ENCODE peak calls at places on chromosome 6, in five cellular contexts. P is tibial artery, L is cardiac muscle cell, D is psoas muscle, T is ovary. E is an unnamed sample.
A peak's percentile ranks its signal among the peaks of the same experiment; 100 is the strongest.

GRCh38 chr6:48777411-48777810 is 666.4 kb upstream of the PTCHD4 start:
- DNase-seq in P (no peak), L (no peak), D (no peak), T (no peak), E (no peak)

GRCh38 chr6:169513478-169514193 is 188.2 kb downstream of the WDR27 start:
- DNase-seq in P (no peak), L (peak; percentile 7), D (no peak), T (no peak), E (no peak)

GRCh38 chr6:85459224-85459901 is 9.5 kb downstream of the NT5E start:
- DNase-seq in P (no peak), L (no peak), D (no peak), T (no peak), E (no peak)

GRCh38 chr6:20403766-20404640 is 2.3 kb downstream of the E2F3 start:
- DNase-seq in P (peak; percentile 70), L (peak; percentile 65), D (no peak), T (no peak), E (no peak)

GRCh38 chr6:39756582-39756981 is 31.4 kb upstream of the KIF6 start:
- DNase-seq in P (no peak), L (no peak), D (no peak), T (no peak), E (no peak)

GRCh38 chr6:22366214-22366613 is 69.4 kb upstream of the PRL start:
- DNase-seq in P (no peak), L (no peak), D (no peak), T (no peak), E (no peak)

GRCh38 chr6:498795-499231 is 107.3 kb downstream of the IRF4 start:
- DNase-seq in P (no peak), L (no peak), D (no peak), T (no peak), E (no peak)

GRCh38 chr6:6751197-6751596 is 162.7 kb downstream of the LY86 start:
- DNase-seq in P (no peak), L (no peak), D (no peak), T (no peak), E (no peak)

GRCh38 chr6:39029156-39030011 is 19.2 kb upstream of the GLP1R start:
- DNase-seq in P (no peak), L (peak; percentile 55), D (no peak), T (no peak), E (peak; percentile 57)

GRCh38 chr6:156601156-156601820 is 175.9 kb upstream of the ARID1B start:
- DNase-seq in P (no peak), L (no peak), D (no peak), T (no peak), E (no peak)

GRCh38 chr6:169035381-169036280 is 218.0 kb downstream of the THBS2 start:
- DNase-seq in P (no peak), L (peak; percentile 24), D (no peak), T (no peak), E (no peak)

GRCh38 chr6:129476810-129477209 is 233.2 kb downstream of the ARHGAP18 start:
- DNase-seq in P (no peak), L (no peak), D (no peak), T (no peak), E (no peak)
- H3K4me3 ChIP-seq in P (no peak overlapping the region), L (no peak overlapping the region), D (no peak overlapping the region), T (no peak overlapping the region), E (no peak overlapping the region)

GRCh38 chr6:36683145-36683655 is 4.7 kb downstream of the CDKN1A start:
- DNase-seq in P (no peak), L (no peak), D (no peak), T (no peak), E (peak; percentile 65)
- H3K4me3 ChIP-seq in P (no peak overlapping the region), L (no peak overlapping the region), D (peak overlapping the region; percentile 91), T (no peak overlapping the region), E (no peak overlapping the region)

DNA sequence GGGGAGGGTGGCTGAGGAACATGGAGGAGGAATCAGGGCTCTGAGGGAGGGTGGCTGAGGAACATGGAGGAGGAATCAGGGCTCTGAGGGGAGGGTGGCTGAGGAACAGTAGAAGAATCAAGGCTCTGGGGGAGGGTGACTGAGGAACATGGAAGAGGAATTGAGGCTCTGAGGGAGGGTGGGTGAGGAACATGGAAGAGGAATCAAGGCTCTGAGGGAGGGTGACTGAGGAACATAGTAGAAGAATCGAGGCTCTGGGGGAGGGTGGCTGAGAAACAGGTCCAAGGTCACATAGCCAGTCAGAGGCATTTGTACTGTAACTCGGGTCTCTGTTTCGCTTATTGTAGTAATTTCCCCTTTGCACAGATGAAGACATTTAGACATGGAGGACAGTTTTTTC is 164.8 kb downstream of the SOBP start:
- DNase-seq in P (no peak), L (no peak), D (no peak), T (no peak), E (no peak)
- H3K4me3 ChIP-seq in P (no peak overlapping the region), L (no peak overlapping the region), D (no peak overlapping the region), T (no peak overlapping the region), E (no peak overlapping the region)

GRCh38 chr6:27288136-27289044 is 23.7 kb downstream of the POM121L2 start:
- DNase-seq in P (no peak), L (peak; percentile 27), D (no peak), T (no peak), E (no peak)
- H3K4me3 ChIP-seq in P (no peak overlapping the region), L (peak overlapping the region; percentile 31), D (no peak overlapping the region), T (no peak overlapping the region), E (no peak overlapping the region)

DNA sequence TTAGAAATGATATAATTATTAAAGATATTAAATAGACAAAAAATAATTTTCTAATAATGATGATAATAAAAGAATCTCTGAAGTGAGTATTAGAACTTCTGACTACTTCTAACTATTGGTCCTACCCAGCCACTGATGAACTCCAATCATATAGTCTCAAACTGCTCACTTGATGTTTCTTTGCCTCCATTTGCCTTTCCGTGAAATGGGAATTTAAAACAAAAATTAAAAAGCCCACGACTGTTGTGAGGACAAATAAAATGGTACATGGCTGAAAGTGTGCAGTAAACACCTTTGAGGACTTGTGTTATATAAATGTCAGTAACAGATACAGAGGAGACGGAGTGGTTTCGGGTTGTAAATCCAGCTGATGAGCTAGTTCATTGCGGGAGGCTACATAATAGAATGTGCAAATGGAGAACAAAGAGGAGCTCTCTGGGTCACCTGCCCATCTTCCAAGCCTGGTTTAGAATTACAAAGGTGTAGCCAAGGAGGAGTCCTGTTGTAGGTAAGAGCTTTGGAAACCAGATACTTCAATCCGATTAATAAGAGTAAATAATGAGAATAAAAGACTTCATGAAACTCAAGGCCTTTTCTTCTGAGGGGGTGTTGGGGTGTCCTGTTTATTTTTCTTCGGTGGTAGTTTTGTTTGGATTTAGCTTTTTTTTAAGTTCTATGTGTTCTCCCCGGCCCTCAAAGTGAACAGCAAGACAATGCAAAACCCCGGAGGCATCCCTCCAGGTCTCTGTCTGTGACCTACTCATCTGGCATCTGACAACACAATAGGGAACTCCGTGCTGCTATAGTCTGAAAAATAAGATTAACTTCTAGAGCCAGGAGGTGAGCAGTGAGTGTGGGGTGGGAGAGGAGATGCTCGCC is 4.4 kb upstream of the PXDC1 start:
- DNase-seq in P (no peak), L (no peak), D (no peak), T (no peak), E (no peak)
- H3K4me3 ChIP-seq in P (no peak overlapping the region), L (no peak overlapping the region), D (no peak overlapping the region), T (no peak overlapping the region), E (no peak overlapping the region)

GRCh38 chr6:32638521-32639219 is 1.5 kb downstream of the HLA-DQA1 start:
- DNase-seq in P (no peak), L (no peak), D (no peak), T (no peak), E (no peak)
- H3K4me3 ChIP-seq in P (no peak overlapping the region), L (no peak overlapping the region), D (no peak overlapping the region), T (no peak overlapping the region), E (no peak overlapping the region)

GRCh38 chr6:70714716-70715257 is 47.1 kb downstream of the SMAP1 start:
- DNase-seq in P (no peak), L (no peak), D (no peak), T (no peak), E (no peak)

DNA sequence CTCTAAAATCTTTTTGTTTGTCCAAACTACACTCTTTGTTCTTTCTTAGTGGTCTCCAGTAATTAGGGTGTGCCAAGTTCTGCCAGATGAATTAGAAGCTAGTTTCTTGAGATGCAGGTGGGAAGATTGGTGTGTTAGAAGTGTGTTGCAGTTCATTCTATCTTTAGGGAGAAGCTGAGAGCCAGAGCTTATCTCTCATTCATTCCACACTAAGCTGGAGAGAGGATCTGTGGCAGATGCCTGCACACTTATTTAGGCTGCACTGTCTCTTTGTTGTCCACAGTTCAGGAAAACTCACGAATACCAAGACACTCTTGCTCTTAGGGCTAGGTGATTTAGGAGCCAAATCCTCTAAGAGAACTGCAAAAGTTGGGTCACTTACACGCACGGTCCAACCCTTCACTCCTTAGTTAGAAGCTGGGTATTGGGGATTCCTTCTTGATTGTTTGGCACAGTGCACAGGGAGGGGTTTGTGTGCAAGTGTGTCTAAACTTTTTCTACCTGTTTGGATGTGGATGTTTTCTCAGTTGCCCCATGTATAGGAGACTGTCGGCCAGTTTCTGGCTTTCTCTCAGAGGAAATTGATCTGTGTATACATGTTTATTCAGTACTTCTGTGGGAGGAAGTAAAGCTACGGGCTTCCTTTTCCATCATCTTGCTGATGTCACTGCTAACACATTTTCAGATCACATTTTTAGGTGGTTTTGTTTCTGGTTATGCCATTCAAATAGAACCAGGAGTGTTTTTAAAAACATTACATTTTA is 49.5 kb downstream of the SMAP1 start:
- DNase-seq in P (no peak), L (no peak), D (no peak), T (no peak), E (no peak)
- H3K4me3 ChIP-seq in P (no peak overlapping the region), L (no peak overlapping the region), D (no peak overlapping the region), T (no peak overlapping the region), E (no peak overlapping the region)

E was measured in body of pancreas.